ENCODE peak calls at places on chromosomes 6 and 20, in four cellular contexts. One of them, this sample, is unnamed. For H3K27me3, the result is how much of the 10 kb centered on the place peaks cover.

GRCh38 chr6:82237013-82237412 is 10.5 kb downstream of the IBTK start:
- DNase-seq in PC-3: no peak
- DNase-seq in suprapubic skin: no peak
- DNase-seq in upper lobe of left lung: no peak
- DNase-seq in this sample: no peak

GRCh38 chr6:151242420-151242841 is 2.7 kb downstream of the AKAP12 start:
- DNase-seq in PC-3: no peak
- DNase-seq in suprapubic skin: no peak
- DNase-seq in upper lobe of left lung: no peak
- DNase-seq in this sample: no peak

GRCh38 chr20:51532577-51533191 is 9.8 kb downstream of the NFATC2 start:
- DNase-seq in PC-3: peak
- DNase-seq in suprapubic skin: no peak
- DNase-seq in upper lobe of left lung: peak
- DNase-seq in this sample: no peak

GRCh38 chr20:62029296-62029695 is 36.4 kb downstream of the TAF4 start:
- DNase-seq in PC-3: no peak
- DNase-seq in suprapubic skin: no peak
- DNase-seq in upper lobe of left lung: no peak
- DNase-seq in this sample: no peak

GRCh38 chr20:32972181-32973076 is 31.8 kb downstream of the SUN5 start:
- DNase-seq in PC-3: no peak
- DNase-seq in suprapubic skin: peak
- DNase-seq in upper lobe of left lung: no peak
- DNase-seq in this sample: no peak

GRCh38 chr6:23027281-23027680 is 457.9 kb downstream of the HDGFL1 start:
- DNase-seq in PC-3: no peak
- DNase-seq in suprapubic skin: no peak
- DNase-seq in upper lobe of left lung: no peak
- DNase-seq in this sample: peak

GRCh38 chr6:163463180-163463579 is 48.7 kb downstream of the QKI start:
- DNase-seq in PC-3: no peak
- DNase-seq in suprapubic skin: no peak
- DNase-seq in upper lobe of left lung: no peak
- DNase-seq in this sample: no peak

GRCh38 chr20:6575912-6576391 is 191.5 kb upstream of the BMP2 start:
- DNase-seq in PC-3: peak
- DNase-seq in suprapubic skin: no peak
- DNase-seq in upper lobe of left lung: no peak
- DNase-seq in this sample: peak

GRCh38 chr6:69974193-69974592 is 107.8 kb downstream of the COL19A1 start:
- DNase-seq in PC-3: no peak
- DNase-seq in suprapubic skin: no peak
- DNase-seq in upper lobe of left lung: no peak
- DNase-seq in this sample: peak

GRCh38 chr20:49866051-49866450 is 49.3 kb downstream of the SPATA2 start:
- DNase-seq in PC-3: no peak
- DNase-seq in suprapubic skin: no peak
- DNase-seq in upper lobe of left lung: no peak
- DNase-seq in this sample: peak

DNA sequence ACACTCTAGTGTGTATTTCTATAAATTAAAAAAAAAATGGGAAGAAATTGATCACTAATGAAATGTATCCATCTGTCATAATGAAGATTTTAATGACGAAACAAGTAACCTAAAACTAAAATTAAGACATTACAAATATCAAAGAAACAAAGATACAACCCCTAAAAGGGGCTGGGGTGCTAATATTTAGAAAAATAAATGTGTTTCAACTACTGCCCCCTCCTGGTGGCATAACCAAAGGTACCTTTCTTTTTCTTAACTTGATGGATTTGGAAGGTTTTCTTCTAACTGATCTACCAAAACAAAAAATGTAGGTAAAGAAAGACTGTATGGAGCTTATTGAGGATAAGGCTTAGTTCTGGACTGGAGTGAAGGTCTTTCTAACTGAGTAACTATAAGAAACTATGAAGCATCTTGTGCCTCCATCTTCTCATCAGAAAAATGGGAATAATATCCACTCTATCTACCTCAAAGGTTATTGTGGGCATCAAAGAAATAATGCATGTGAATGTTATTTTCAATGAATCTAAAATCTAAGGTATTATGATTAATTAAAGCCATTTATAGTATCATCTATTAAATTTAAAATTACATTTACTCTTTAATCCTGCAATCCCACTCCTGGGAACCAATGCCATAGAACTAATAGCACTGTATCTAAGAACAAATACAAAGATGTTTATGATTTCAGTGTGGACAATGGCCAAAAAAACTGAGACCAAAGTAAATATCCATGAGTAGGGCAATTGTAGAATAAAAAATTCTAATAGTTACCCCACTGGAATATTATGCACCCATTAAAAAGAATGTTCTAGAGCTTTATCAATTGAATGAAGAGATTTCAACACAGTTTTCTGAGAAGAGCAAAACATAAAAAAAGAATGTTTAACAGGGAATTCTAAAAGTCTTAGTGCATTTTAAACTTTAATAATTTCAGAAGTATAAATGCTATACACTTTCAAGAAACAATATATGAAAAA is 117.2 kb downstream of the BACH2 start:
- DNase-seq in PC-3: peak
- DNase-seq in suprapubic skin: no peak
- DNase-seq in upper lobe of left lung: no peak
- DNase-seq in this sample: peak
- TF ChIP-seq CTCF in PC-3: peak
- TF ChIP-seq CTCF in suprapubic skin: no peak
- TF ChIP-seq CTCF in upper lobe of left lung: peak
- TF ChIP-seq CTCF in this sample: peak

GRCh38 chr6:127279815-127280214 is 13.2 kb downstream of the RNF146 start:
- DNase-seq in PC-3: no peak
- DNase-seq in suprapubic skin: no peak
- DNase-seq in upper lobe of left lung: no peak
- DNase-seq in this sample: no peak
- H3K4me3 ChIP-seq in PC-3: no peak
- H3K4me3 ChIP-seq in suprapubic skin: no peak
- H3K4me3 ChIP-seq in upper lobe of left lung: no peak
- H3K4me3 ChIP-seq in this sample: no peak

DNA sequence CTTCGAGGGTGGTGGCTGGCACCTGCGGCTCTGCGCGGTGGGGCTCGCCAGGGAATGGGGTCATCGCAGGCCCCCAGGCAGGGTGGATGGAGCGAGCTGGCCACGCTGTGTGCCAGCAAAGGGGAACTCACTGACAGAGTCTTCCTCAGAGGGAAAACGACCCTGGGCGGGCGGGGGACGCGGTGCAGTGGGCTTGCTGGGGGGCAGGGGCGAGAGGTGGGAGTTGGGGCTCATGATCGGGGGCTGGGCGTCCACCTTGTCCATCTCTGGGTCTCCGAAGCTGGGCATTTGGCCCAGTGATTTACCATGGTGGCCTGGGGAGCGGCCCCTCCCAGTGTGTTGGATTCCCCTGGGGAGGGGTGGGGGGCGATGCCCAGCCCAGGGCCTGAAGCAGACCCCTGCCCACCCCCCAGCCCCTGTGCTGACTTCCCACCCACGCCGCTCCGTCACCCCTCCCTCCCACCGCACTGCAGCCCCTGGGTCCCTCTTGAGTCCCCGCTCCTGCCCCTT is 23.1 kb downstream of the COL20A1 start:
- DNase-seq in PC-3: no peak
- DNase-seq in suprapubic skin: no peak
- DNase-seq in upper lobe of left lung: no peak
- DNase-seq in this sample: no peak
- H3K27me3 ChIP-seq in PC-3: under half
- H3K27me3 ChIP-seq in suprapubic skin: half or more
- H3K27me3 ChIP-seq in upper lobe of left lung: under half
- H3K27me3 ChIP-seq in this sample: under half

GRCh38 chr6:117706504-117706903 is 31.2 kb downstream of the NUS1 start:
- DNase-seq in PC-3: no peak
- DNase-seq in suprapubic skin: no peak
- DNase-seq in upper lobe of left lung: no peak
- DNase-seq in this sample: no peak

GRCh38 chr6:117711369-117711768 is 36.1 kb downstream of the NUS1 start:
- DNase-seq in PC-3: peak
- DNase-seq in suprapubic skin: no peak
- DNase-seq in upper lobe of left lung: no peak
- DNase-seq in this sample: peak
- TF ChIP-seq CTCF in PC-3: peak
- TF ChIP-seq CTCF in suprapubic skin: no peak
- TF ChIP-seq CTCF in upper lobe of left lung: no peak
- TF ChIP-seq CTCF in this sample: no peak

DNA sequence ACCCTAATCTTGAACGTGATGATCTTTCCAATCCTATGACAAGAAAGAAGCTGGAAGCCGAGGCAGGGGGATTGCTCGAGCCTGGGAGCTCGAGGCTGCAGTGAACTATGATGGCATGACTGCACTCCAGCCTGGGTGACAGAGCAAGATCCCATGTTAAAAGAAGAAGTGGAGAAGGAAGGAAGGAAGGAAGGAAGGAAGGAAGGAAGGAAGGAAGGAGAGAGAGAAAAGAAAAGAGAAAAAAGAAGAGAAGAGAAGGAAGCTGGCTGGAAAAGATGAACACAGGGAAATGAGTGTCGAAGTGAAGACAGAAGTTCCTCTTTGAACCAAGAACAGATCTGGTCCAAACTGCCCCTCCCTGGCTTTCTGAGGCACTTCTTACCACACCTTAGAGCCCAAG is 136.0 kb upstream of the PRND start:
- DNase-seq in PC-3: no peak
- DNase-seq in suprapubic skin: no peak
- DNase-seq in upper lobe of left lung: no peak
- DNase-seq in this sample: no peak
- H3K4me3 ChIP-seq in PC-3: no peak
- H3K4me3 ChIP-seq in suprapubic skin: no peak
- H3K4me3 ChIP-seq in upper lobe of left lung: no peak
- H3K4me3 ChIP-seq in this sample: no peak

GRCh38 chr20:57570898-57571297 is 10.0 kb downstream of the PCK1 start:
- DNase-seq in PC-3: no peak
- DNase-seq in suprapubic skin: no peak
- DNase-seq in upper lobe of left lung: no peak
- DNase-seq in this sample: no peak

GRCh38 chr20:57573893-57574292 is 13.0 kb downstream of the PCK1 start:
- DNase-seq in PC-3: no peak
- DNase-seq in suprapubic skin: no peak
- DNase-seq in upper lobe of left lung: no peak
- DNase-seq in this sample: no peak

GRCh38 chr20:57574954-57575353 is 14.0 kb downstream of the PCK1 start:
- DNase-seq in PC-3: no peak
- DNase-seq in suprapubic skin: no peak
- DNase-seq in upper lobe of left lung: no peak
- DNase-seq in this sample: no peak

GRCh38 chr20:57576002-57576401 is 15.1 kb downstream of the PCK1 start:
- DNase-seq in PC-3: no peak
- DNase-seq in suprapubic skin: no peak
- DNase-seq in upper lobe of left lung: no peak
- DNase-seq in this sample: no peak

DNA sequence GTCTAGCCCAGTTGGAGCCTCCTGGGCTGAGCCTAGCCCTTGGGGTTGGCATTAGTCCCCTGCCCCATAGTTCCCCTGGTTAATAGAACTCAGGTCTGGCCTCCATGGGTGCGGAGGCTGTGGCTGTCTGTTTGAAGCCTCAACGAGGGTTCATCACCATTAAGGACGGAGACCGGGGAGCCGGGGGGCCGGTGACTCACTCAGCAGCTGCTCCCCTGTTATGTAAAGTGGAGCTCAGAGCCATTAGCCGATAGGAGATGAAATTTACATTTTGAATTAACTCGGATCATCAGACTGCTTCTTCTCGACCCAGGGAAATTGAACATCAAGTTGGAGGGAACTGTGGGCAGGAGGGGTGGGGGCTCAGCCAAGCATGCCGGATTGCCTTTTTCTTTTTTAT is 12.3 kb downstream of the PCK1 start:
- DNase-seq in PC-3: no peak
- DNase-seq in suprapubic skin: no peak
- DNase-seq in upper lobe of left lung: no peak
- DNase-seq in this sample: no peak
- H3K27me3 ChIP-seq in PC-3: half or more
- H3K27me3 ChIP-seq in suprapubic skin: half or more
- H3K27me3 ChIP-seq in upper lobe of left lung: under half
- H3K27me3 ChIP-seq in this sample: under half